ENCODE peak calls at places on chromosomes 6 and 20, in ten cellular contexts. T is T-cell, M is epithelial cell of esophagus, X is RWPE2, Y is AG08395, I is astrocyte, F is SW 1271, C is NB4, Z is NCI-H1105, S is iPS DF 19.7. B is an unnamed sample.

GRCh38 chr20:36097751-36098151 is 56.8 kb upstream of the EPB41L1 start:
- DNase-seq in T (no peak), C (no peak), M (no peak), X (no peak), Z (no peak), I (no peak), Y (no peak), F (no peak), S (peak; percentile 93), B (no peak)

GRCh38 chr6:81751388-81752083 is 945 bp downstream of the TENT5A start:
- DNase-seq in C (peak; percentile 82), I (peak; percentile 29), S (no peak), F (peak; percentile 34), X (peak; percentile 62), Y (peak; percentile 24), Z (peak; percentile 26), T (peak; percentile 10), M (peak; percentile 46), B (peak; percentile 31)

GRCh38 chr6:22980446-22980845 is 411.1 kb downstream of the HDGFL1 start:
- DNase-seq in X (no peak), I (no peak), T (no peak), S (no peak), M (peak; percentile 38), Y (peak; percentile 22), F (no peak), C (peak; percentile 6), Z (no peak), B (no peak)

GRCh38 chr6:12384417-12384912 is 94.3 kb downstream of the EDN1 start:
- DNase-seq in M (no peak), F (no peak), S (no peak), C (no peak), I (no peak), Z (no peak), Y (no peak), X (no peak), T (no peak), B (no peak)

GRCh38 chr6:107763959-107764358 is 60.2 kb downstream of the SCML4 start:
- DNase-seq in I (peak; percentile 78), X (no peak), M (no peak), F (no peak), C (no peak), S (no peak), Z (no peak), T (no peak), Y (peak; percentile 67), B (no peak)

GRCh38 chr20:14065774-14066173 is 70.5 kb downstream of the MACROD2 start:
- DNase-seq in T (no peak), Z (no peak), F (no peak), Y (no peak), S (no peak), M (no peak), X (no peak), C (no peak), I (no peak), B (no peak)

GRCh38 chr6:68874747-68875146 is 239.7 kb downstream of the ADGRB3 start:
- DNase-seq in Z (no peak), F (no peak), T (no peak), X (no peak), C (no peak), S (no peak), M (no peak), Y (no peak), I (no peak), B (no peak)

GRCh38 chr20:62025394-62025793 is 40.3 kb downstream of the TAF4 start:
- DNase-seq in X (no peak), Y (peak; percentile 26), S (no peak), Z (no peak), I (no peak), M (no peak), C (peak; percentile 53), T (no peak), F (no peak), B (peak; percentile 15)

GRCh38 chr6:166775180-166775922 is 148.3 kb upstream of the RPS6KA2 start:
- DNase-seq in I (peak; percentile 34), X (no peak), T (peak; percentile 48), M (peak; percentile 83), F (peak; percentile 27), C (peak; percentile 85), S (no peak), Z (peak; percentile 89), Y (peak; percentile 79), B (peak; percentile 72)

B was measured in SK-MEL-5.